ENCODE peak calls at places on chromosomes 6 and 20, in five cellular contexts. One of them, this sample, is unnamed.

GRCh38 chr6:84390334-84390733 is 162.9 kb upstream of the CEP162 start:
- DNase-seq in ovary: no peak
- DNase-seq in body of pancreas: no peak
- DNase-seq in HAP-1: no peak
- DNase-seq in effector memory CD4-positive, alpha-beta T cell: no peak
- DNase-seq in this sample: no peak

GRCh38 chr6:111737065-111737521 is 131.4 kb upstream of the TRAF3IP2 start:
- DNase-seq in ovary: no peak
- DNase-seq in body of pancreas: no peak
- DNase-seq in HAP-1: no peak
- DNase-seq in effector memory CD4-positive, alpha-beta T cell: no peak
- DNase-seq in this sample: no peak

GRCh38 chr6:81214414-81215091 is 537.9 kb downstream of the TENT5A start:
- DNase-seq in ovary: no peak
- DNase-seq in body of pancreas: no peak
- DNase-seq in HAP-1: no peak
- DNase-seq in effector memory CD4-positive, alpha-beta T cell: no peak
- DNase-seq in this sample: no peak

GRCh38 chr20:40979247-40979646 is 49.4 kb upstream of the TOP1 start:
- DNase-seq in ovary: no peak
- DNase-seq in body of pancreas: no peak
- DNase-seq in HAP-1: no peak
- DNase-seq in effector memory CD4-positive, alpha-beta T cell: no peak
- DNase-seq in this sample: no peak

GRCh38 chr6:158799051-158799792 is 19.9 kb downstream of the EZR start:
- DNase-seq in ovary: peak
- DNase-seq in body of pancreas: peak
- DNase-seq in HAP-1: peak
- DNase-seq in effector memory CD4-positive, alpha-beta T cell: no peak
- DNase-seq in this sample: no peak

GRCh38 chr6:97665410-97665809 is 382.4 kb upstream of the MMS22L start:
- DNase-seq in ovary: no peak
- DNase-seq in body of pancreas: no peak
- DNase-seq in HAP-1: no peak
- DNase-seq in effector memory CD4-positive, alpha-beta T cell: no peak
- DNase-seq in this sample: no peak

GRCh38 chr6:41750374-41750773 is 3.2 kb upstream of the PGC start:
- DNase-seq in ovary: no peak
- DNase-seq in body of pancreas: no peak
- DNase-seq in HAP-1: no peak
- DNase-seq in effector memory CD4-positive, alpha-beta T cell: no peak
- DNase-seq in this sample: peak

GRCh38 chr6:125303512-125303854 is 1.7 kb upstream of the HDDC2 start:
- DNase-seq in ovary: no peak
- DNase-seq in body of pancreas: no peak
- DNase-seq in HAP-1: no peak
- DNase-seq in effector memory CD4-positive, alpha-beta T cell: no peak
- DNase-seq in this sample: no peak

GRCh38 chr20:31604567-31605030 is 490 bp upstream of the ID1 start:
- DNase-seq in ovary: no peak
- DNase-seq in body of pancreas: no peak
- DNase-seq in HAP-1: no peak
- DNase-seq in effector memory CD4-positive, alpha-beta T cell: no peak
- DNase-seq in this sample: no peak

GRCh38 chr6:107730106-107730505 is 94.0 kb downstream of the SCML4 start:
- DNase-seq in ovary: no peak
- DNase-seq in body of pancreas: no peak
- DNase-seq in HAP-1: no peak
- DNase-seq in effector memory CD4-positive, alpha-beta T cell: no peak
- DNase-seq in this sample: peak

GRCh38 chr6:107732461-107732860 is 91.7 kb downstream of the SCML4 start:
- DNase-seq in ovary: no peak
- DNase-seq in body of pancreas: no peak
- DNase-seq in HAP-1: no peak
- DNase-seq in effector memory CD4-positive, alpha-beta T cell: no peak
- DNase-seq in this sample: no peak

GRCh38 chr6:107731422-107732319 is 92.4 kb downstream of the SCML4 start:
- DNase-seq in ovary: no peak
- DNase-seq in body of pancreas: no peak
- DNase-seq in HAP-1: no peak
- DNase-seq in effector memory CD4-positive, alpha-beta T cell: no peak
- DNase-seq in this sample: no peak

GRCh38 chr6:107729098-107729497 is 95.0 kb downstream of the SCML4 start:
- DNase-seq in ovary: no peak
- DNase-seq in body of pancreas: no peak
- DNase-seq in HAP-1: no peak
- DNase-seq in effector memory CD4-positive, alpha-beta T cell: no peak
- DNase-seq in this sample: peak

DNA sequence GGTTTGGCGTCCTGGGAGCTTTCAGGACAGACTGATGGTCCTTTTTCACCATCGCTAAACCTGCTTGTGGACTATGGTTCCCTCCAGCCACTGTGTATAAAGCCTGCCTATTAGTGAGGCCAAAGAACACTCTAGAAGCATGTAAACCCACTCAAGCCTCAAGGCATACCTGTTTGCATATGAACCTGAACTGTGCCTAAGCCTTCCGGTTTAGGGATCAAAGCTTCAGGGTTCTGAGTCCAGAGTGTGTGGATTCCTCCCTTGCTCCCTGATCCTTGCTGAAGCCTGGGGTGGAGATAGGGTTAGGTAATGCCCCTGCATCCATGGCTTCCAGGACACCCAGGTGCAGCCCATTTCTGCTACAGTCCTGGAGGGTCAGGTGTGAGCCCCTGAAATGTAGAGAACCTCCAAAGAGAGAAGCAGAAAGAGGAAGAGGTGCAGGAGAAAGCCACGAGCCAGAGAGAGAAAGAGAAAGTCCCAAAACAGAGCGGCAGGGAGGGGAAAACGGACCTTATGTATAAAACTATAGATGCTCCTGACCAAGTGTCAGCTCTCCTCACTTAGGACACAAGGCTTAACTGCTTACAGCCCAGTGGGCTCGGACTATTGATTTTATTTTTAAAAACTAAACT is 93.3 kb downstream of the SCML4 start:
- DNase-seq in ovary: no peak
- DNase-seq in body of pancreas: no peak
- DNase-seq in HAP-1: no peak
- DNase-seq in effector memory CD4-positive, alpha-beta T cell: no peak
- DNase-seq in this sample: no peak
- H3K4me3 ChIP-seq in ovary: no peak
- H3K4me3 ChIP-seq in body of pancreas: no peak
- H3K4me3 ChIP-seq in HAP-1: no peak
- H3K4me3 ChIP-seq in effector memory CD4-positive, alpha-beta T cell: peak
- H3K4me3 ChIP-seq in this sample: no peak

GRCh38 chr6:85684125-85684808 is 41.6 kb upstream of the SYNCRIP start:
- DNase-seq in ovary: no peak
- DNase-seq in body of pancreas: no peak
- DNase-seq in HAP-1: no peak
- DNase-seq in effector memory CD4-positive, alpha-beta T cell: no peak
- DNase-seq in this sample: no peak

GRCh38 chr6:85690071-85690470 is 47.4 kb upstream of the SYNCRIP start:
- DNase-seq in ovary: no peak
- DNase-seq in body of pancreas: no peak
- DNase-seq in HAP-1: no peak
- DNase-seq in effector memory CD4-positive, alpha-beta T cell: no peak
- DNase-seq in this sample: no peak

GRCh38 chr6:85680388-85680787 is 37.7 kb upstream of the SYNCRIP start:
- DNase-seq in ovary: no peak
- DNase-seq in body of pancreas: no peak
- DNase-seq in HAP-1: peak
- DNase-seq in effector memory CD4-positive, alpha-beta T cell: no peak
- DNase-seq in this sample: no peak

GRCh38 chr6:85684809-85685171 is 42.1 kb upstream of the SYNCRIP start:
- DNase-seq in ovary: no peak
- DNase-seq in body of pancreas: no peak
- DNase-seq in HAP-1: no peak
- DNase-seq in effector memory CD4-positive, alpha-beta T cell: no peak
- DNase-seq in this sample: no peak

DNA sequence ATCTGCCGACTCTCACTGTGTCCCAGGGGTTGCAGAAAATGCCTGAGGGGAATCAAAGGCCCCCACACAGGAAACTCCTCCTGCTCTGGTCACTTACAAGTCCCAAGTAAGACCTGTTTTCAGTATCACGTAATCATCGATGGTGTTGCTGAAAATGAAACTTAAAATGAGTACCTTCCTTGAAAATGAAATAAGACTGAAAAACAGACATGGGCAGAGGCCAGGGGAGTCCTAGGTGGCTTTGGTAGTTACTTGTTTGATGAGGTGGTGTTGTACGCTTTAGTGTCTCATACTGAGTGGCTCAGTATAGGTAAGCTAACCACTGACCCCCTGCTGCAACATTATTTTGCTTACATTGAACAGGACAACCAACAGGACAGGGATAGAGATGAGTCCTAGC is 43.0 kb upstream of the SYNCRIP start:
- DNase-seq in ovary: no peak
- DNase-seq in body of pancreas: no peak
- DNase-seq in HAP-1: no peak
- DNase-seq in effector memory CD4-positive, alpha-beta T cell: no peak
- DNase-seq in this sample: no peak
- H3K4me3 ChIP-seq in ovary: no peak
- H3K4me3 ChIP-seq in body of pancreas: no peak
- H3K4me3 ChIP-seq in HAP-1: no peak
- H3K4me3 ChIP-seq in effector memory CD4-positive, alpha-beta T cell: no peak
- H3K4me3 ChIP-seq in this sample: no peak

GRCh38 chr6:148343383-148343782 is 745 bp downstream of the SASH1 start:
- DNase-seq in ovary: no peak
- DNase-seq in body of pancreas: no peak
- DNase-seq in HAP-1: no peak
- DNase-seq in effector memory CD4-positive, alpha-beta T cell: no peak
- DNase-seq in this sample: no peak

GRCh38 chr6:148343028-148343374 is 363 bp downstream of the SASH1 start:
- DNase-seq in ovary: no peak
- DNase-seq in body of pancreas: peak
- DNase-seq in HAP-1: peak
- DNase-seq in effector memory CD4-positive, alpha-beta T cell: no peak
- DNase-seq in this sample: peak

GRCh38 chr6:148345176-148345575 is 2.5 kb downstream of the SASH1 start:
- DNase-seq in ovary: no peak
- DNase-seq in body of pancreas: no peak
- DNase-seq in HAP-1: peak
- DNase-seq in effector memory CD4-positive, alpha-beta T cell: no peak
- DNase-seq in this sample: no peak

GRCh38 chr6:148347076-148348054 is 4.7 kb downstream of the SASH1 start:
- DNase-seq in ovary: no peak
- DNase-seq in body of pancreas: no peak
- DNase-seq in HAP-1: no peak
- DNase-seq in effector memory CD4-positive, alpha-beta T cell: no peak
- DNase-seq in this sample: no peak

DNA sequence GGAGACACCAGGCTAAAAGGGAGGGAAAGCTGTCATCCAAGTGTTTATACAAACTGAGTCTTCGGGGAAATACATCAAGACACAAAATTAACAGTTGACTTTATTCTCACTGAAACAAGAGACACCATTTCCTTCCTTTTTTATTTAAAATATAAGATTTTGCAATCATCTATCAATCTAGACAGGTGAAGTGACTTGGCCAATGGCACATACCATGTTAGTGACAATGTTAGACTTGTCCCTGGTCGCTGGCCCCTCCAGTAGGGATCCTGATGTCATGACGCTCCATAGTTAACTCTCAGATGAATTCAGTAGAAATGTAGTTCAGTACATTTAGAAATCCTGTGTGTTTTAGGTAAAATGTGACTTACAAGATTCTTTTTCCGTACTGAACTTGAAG is 2.9 kb downstream of the SASH1 start:
- DNase-seq in ovary: no peak
- DNase-seq in body of pancreas: no peak
- DNase-seq in HAP-1: no peak
- DNase-seq in effector memory CD4-positive, alpha-beta T cell: no peak
- DNase-seq in this sample: no peak
- H3K4me3 ChIP-seq in ovary: no peak
- H3K4me3 ChIP-seq in body of pancreas: no peak
- H3K4me3 ChIP-seq in HAP-1: no peak
- H3K4me3 ChIP-seq in effector memory CD4-positive, alpha-beta T cell: no peak
- H3K4me3 ChIP-seq in this sample: no peak

GRCh38 chr6:37135835-37136694 is 33.9 kb upstream of the PIM1 start:
- DNase-seq in ovary: no peak
- DNase-seq in body of pancreas: no peak
- DNase-seq in HAP-1: no peak
- DNase-seq in effector memory CD4-positive, alpha-beta T cell: no peak
- DNase-seq in this sample: no peak
- H3K4me3 ChIP-seq in ovary: no peak
- H3K4me3 ChIP-seq in body of pancreas: no peak
- H3K4me3 ChIP-seq in HAP-1: peak
- H3K4me3 ChIP-seq in effector memory CD4-positive, alpha-beta T cell: no peak
- H3K4me3 ChIP-seq in this sample: no peak

DNA sequence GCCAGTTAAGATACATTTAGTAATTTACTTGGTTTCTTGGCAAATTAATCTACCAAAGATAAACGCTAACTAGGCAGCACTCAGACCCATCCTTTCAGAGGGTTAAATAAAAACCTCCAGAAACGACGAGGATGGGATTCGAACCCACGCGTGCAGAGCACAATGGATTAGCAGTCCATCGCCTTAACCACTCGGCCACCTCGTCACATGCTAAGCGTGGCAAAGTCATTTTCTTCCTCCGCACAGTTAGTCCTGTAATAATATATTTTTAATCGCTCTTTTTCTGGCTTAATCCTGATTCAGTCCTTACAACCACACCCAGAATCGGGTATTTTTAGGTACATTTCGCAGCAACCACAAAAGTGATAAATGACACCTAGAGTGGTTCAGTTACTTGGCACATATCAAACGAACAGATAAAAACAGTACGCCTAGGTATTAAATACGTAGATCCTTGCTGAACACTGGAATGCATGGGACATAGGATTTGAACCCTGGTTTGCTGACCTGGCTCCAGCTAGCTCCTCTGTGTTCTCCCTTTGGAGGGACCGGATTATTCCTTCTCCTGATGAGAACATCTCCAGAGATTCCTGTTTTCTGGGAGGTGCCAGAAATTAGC is 71.6 kb downstream of the GPX5 start:
- DNase-seq in ovary: no peak
- DNase-seq in body of pancreas: no peak
- DNase-seq in HAP-1: peak
- DNase-seq in effector memory CD4-positive, alpha-beta T cell: no peak
- DNase-seq in this sample: no peak
- H3K4me3 ChIP-seq in ovary: no peak
- H3K4me3 ChIP-seq in body of pancreas: no peak
- H3K4me3 ChIP-seq in HAP-1: peak
- H3K4me3 ChIP-seq in effector memory CD4-positive, alpha-beta T cell: no peak
- H3K4me3 ChIP-seq in this sample: no peak

DNA sequence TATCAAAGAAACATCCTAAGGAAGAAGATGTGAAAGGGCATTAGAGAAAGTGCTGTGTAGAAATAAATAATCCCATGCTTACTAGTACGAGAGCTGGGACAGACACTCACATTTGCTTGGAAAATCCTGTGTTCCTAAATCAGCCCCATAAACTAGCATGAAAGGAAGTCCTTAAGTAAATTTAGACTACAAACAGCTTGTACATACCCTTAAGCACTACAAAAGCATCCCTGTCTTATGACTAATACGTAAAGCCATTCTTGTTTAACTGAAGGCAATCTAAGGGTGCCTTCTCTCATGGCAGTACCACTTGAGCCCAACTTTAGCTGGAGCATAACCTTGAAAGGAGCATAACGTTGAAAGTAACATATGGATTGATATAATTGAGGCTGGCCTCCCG is 15.4 kb upstream of the FOXQ1 start:
- DNase-seq in ovary: no peak
- DNase-seq in body of pancreas: no peak
- DNase-seq in HAP-1: no peak
- DNase-seq in effector memory CD4-positive, alpha-beta T cell: no peak
- DNase-seq in this sample: no peak
- H3K4me3 ChIP-seq in ovary: no peak
- H3K4me3 ChIP-seq in body of pancreas: no peak
- H3K4me3 ChIP-seq in HAP-1: no peak
- H3K4me3 ChIP-seq in effector memory CD4-positive, alpha-beta T cell: no peak
- H3K4me3 ChIP-seq in this sample: no peak